ENCODE peak calls at places on chromosomes 3 and 15, in eight cellular contexts. One of them, this sample, is unnamed.

GRCh38 chr3:93910085-93910484 is 63.6 kb downstream of the PROS1 start:
- DNase-seq in lung: no peak
- DNase-seq in naive thymus-derived CD4-positive, alpha-beta T cell: no peak
- DNase-seq in IMR-90: no peak
- DNase-seq in sigmoid colon: no peak
- DNase-seq in adrenal gland: no peak
- DNase-seq in colonic mucosa: no peak
- DNase-seq in brain microvascular endothelial cell: no peak
- DNase-seq in this sample: no peak

GRCh38 chr3:46065294-46065705 is 38.0 kb upstream of the XCR1 start:
- DNase-seq in IMR-90: peak; percentile 8
- DNase-seq in lung: peak; percentile 34
- DNase-seq in naive thymus-derived CD4-positive, alpha-beta T cell: peak; percentile 94
- DNase-seq in brain microvascular endothelial cell: no peak
- DNase-seq in colonic mucosa: peak; percentile 51
- DNase-seq in sigmoid colon: no peak
- DNase-seq in adrenal gland: peak; percentile 58
- DNase-seq in this sample: no peak

GRCh38 chr3:183098538-183099025 is 714 bp downstream of the MCCC1 start:
- DNase-seq in naive thymus-derived CD4-positive, alpha-beta T cell: no peak
- DNase-seq in lung: no peak
- DNase-seq in brain microvascular endothelial cell: no peak
- DNase-seq in IMR-90: no peak
- DNase-seq in sigmoid colon: no peak
- DNase-seq in colonic mucosa: no peak
- DNase-seq in adrenal gland: no peak
- DNase-seq in this sample: no peak

GRCh38 chr3:194690501-194691372 is 5.1 kb downstream of the FAM43A start:
- DNase-seq in brain microvascular endothelial cell: peak; percentile 49
- DNase-seq in lung: no peak
- DNase-seq in colonic mucosa: no peak
- DNase-seq in naive thymus-derived CD4-positive, alpha-beta T cell: no peak
- DNase-seq in sigmoid colon: no peak
- DNase-seq in IMR-90: peak; percentile 59
- DNase-seq in adrenal gland: no peak
- DNase-seq in this sample: peak; percentile 37

GRCh38 chr3:13141991-13142412 is 68.8 kb upstream of the IQSEC1 start:
- DNase-seq in sigmoid colon: peak; percentile 46
- DNase-seq in colonic mucosa: no peak
- DNase-seq in naive thymus-derived CD4-positive, alpha-beta T cell: no peak
- DNase-seq in IMR-90: peak; percentile 28
- DNase-seq in adrenal gland: no peak
- DNase-seq in brain microvascular endothelial cell: peak; percentile 54
- DNase-seq in lung: no peak
- DNase-seq in this sample: peak; percentile 12

GRCh38 chr3:168123211-168124173 is 27.8 kb upstream of the GOLIM4 start:
- DNase-seq in naive thymus-derived CD4-positive, alpha-beta T cell: no peak
- DNase-seq in brain microvascular endothelial cell: no peak
- DNase-seq in sigmoid colon: no peak
- DNase-seq in adrenal gland: no peak
- DNase-seq in IMR-90: peak; percentile 4
- DNase-seq in lung: no peak
- DNase-seq in colonic mucosa: no peak
- DNase-seq in this sample: no peak

GRCh38 chr3:174786825-174787224 is 72.3 kb upstream of the NAALADL2 start:
- DNase-seq in adrenal gland: no peak
- DNase-seq in naive thymus-derived CD4-positive, alpha-beta T cell: no peak
- DNase-seq in colonic mucosa: no peak
- DNase-seq in IMR-90: no peak
- DNase-seq in lung: no peak
- DNase-seq in sigmoid colon: no peak
- DNase-seq in brain microvascular endothelial cell: no peak
- DNase-seq in this sample: no peak

GRCh38 chr3:150145659-150146058 is 175.0 kb upstream of the PFN2 start:
- DNase-seq in naive thymus-derived CD4-positive, alpha-beta T cell: no peak
- DNase-seq in sigmoid colon: peak; percentile 67
- DNase-seq in lung: no peak
- DNase-seq in brain microvascular endothelial cell: peak; percentile 53
- DNase-seq in colonic mucosa: no peak
- DNase-seq in adrenal gland: no peak
- DNase-seq in IMR-90: peak; percentile 64
- DNase-seq in this sample: no peak

GRCh38 chr15:85692873-85693272 is 101.9 kb downstream of the KLHL25 start:
- DNase-seq in brain microvascular endothelial cell: no peak
- DNase-seq in colonic mucosa: no peak
- DNase-seq in adrenal gland: no peak
- DNase-seq in naive thymus-derived CD4-positive, alpha-beta T cell: no peak
- DNase-seq in lung: no peak
- DNase-seq in IMR-90: no peak
- DNase-seq in sigmoid colon: no peak
- DNase-seq in this sample: no peak

GRCh38 chr3:141311170-141311495 is 57.2 kb upstream of the ZBTB38 start:
- DNase-seq in IMR-90: no peak
- DNase-seq in sigmoid colon: no peak
- DNase-seq in naive thymus-derived CD4-positive, alpha-beta T cell: no peak
- DNase-seq in adrenal gland: no peak
- DNase-seq in colonic mucosa: no peak
- DNase-seq in lung: no peak
- DNase-seq in brain microvascular endothelial cell: no peak
- DNase-seq in this sample: no peak

GRCh38 chr3:54040476-54040875 is 81.9 kb upstream of the CACNA2D3 start:
- DNase-seq in naive thymus-derived CD4-positive, alpha-beta T cell: no peak
- DNase-seq in IMR-90: no peak
- DNase-seq in colonic mucosa: no peak
- DNase-seq in sigmoid colon: no peak
- DNase-seq in adrenal gland: no peak
- DNase-seq in brain microvascular endothelial cell: no peak
- DNase-seq in lung: no peak
- DNase-seq in this sample: no peak

GRCh38 chr3:13285007-13285567 is 135.0 kb downstream of the NUP210 start:
- DNase-seq in brain microvascular endothelial cell: no peak
- DNase-seq in adrenal gland: no peak
- DNase-seq in naive thymus-derived CD4-positive, alpha-beta T cell: no peak
- DNase-seq in lung: no peak
- DNase-seq in sigmoid colon: peak; percentile 46
- DNase-seq in colonic mucosa: no peak
- DNase-seq in IMR-90: no peak
- DNase-seq in this sample: no peak

GRCh38 chr3:13480340-13481318 is 523 bp downstream of the HDAC11 start:
- DNase-seq in IMR-90: peak; percentile 10
- DNase-seq in brain microvascular endothelial cell: no peak
- DNase-seq in sigmoid colon: peak; percentile 69
- DNase-seq in lung: no peak
- DNase-seq in naive thymus-derived CD4-positive, alpha-beta T cell: peak; percentile 68
- DNase-seq in adrenal gland: peak; percentile 69
- DNase-seq in colonic mucosa: peak; percentile 47
- DNase-seq in this sample: no peak

GRCh38 chr3:183253961-183254815 is 1.1 kb downstream of the B3GNT5 start:
- DNase-seq in IMR-90: peak; percentile 12
- DNase-seq in brain microvascular endothelial cell: no peak
- DNase-seq in adrenal gland: no peak
- DNase-seq in lung: no peak
- DNase-seq in naive thymus-derived CD4-positive, alpha-beta T cell: no peak
- DNase-seq in sigmoid colon: peak; percentile 65
- DNase-seq in colonic mucosa: peak; percentile 40
- DNase-seq in this sample: peak; percentile 31

DNA sequence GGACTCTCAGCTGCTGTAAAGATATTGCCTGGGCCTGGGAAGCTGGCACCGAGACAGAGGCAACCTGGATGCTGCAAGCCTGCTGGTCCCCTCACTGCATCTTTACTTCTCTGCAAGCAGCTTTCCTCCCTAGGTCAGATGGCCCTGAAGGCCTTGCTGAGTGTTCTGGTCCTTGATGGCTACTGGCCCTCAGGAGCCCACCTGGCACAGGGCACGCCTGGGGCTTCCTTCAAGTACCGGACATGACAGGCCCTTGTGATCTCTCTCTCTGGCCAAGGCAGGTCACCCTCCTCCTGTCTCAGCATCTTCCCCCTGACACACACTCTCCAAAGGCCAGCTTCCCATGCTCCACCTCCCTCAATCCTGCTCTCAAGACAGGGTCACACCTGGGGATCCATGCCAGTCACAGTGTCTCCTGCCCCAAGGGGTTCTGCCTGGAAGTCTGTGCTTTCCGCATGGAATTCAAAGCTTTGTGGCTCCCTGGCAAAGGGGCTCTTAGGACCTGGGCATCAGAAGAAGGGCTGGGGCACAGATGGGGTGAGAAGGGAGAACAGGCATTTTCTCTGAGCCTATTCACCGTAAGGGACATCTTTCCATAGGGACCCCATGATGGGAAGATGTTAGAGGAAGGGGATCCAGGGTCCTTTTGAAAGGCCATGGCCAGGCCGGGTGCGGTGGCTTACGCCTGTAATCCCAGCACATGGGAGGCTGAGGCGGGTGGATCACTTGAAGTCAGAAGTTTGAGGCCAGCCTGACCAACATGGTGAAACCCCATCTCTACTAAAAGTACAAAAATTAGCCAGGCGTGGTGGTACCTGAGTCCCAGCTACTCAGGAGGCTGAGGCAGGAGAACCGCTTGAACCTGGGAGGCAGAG is 4.7 kb upstream of the PAQR5 start:
- DNase-seq in sigmoid colon: no peak
- DNase-seq in naive thymus-derived CD4-positive, alpha-beta T cell: no peak
- DNase-seq in IMR-90: no peak
- DNase-seq in colonic mucosa: no peak
- DNase-seq in adrenal gland: no peak
- DNase-seq in brain microvascular endothelial cell: no peak
- DNase-seq in lung: no peak
- DNase-seq in this sample: no peak
- H3K4me3 ChIP-seq in sigmoid colon: no peak overlapping the region
- H3K4me3 ChIP-seq in naive thymus-derived CD4-positive, alpha-beta T cell: no peak overlapping the region
- H3K4me3 ChIP-seq in IMR-90: no peak overlapping the region
- H3K4me3 ChIP-seq in colonic mucosa: no peak overlapping the region
- H3K4me3 ChIP-seq in adrenal gland: no peak overlapping the region
- H3K4me3 ChIP-seq in brain microvascular endothelial cell: no peak overlapping the region
- H3K4me3 ChIP-seq in lung: no peak overlapping the region
- H3K4me3 ChIP-seq in this sample: no peak overlapping the region

GRCh38 chr3:198096015-198096414 is 136.0 kb downstream of the LMLN start:
- DNase-seq in colonic mucosa: no peak
- DNase-seq in sigmoid colon: no peak
- DNase-seq in IMR-90: no peak
- DNase-seq in brain microvascular endothelial cell: no peak
- DNase-seq in naive thymus-derived CD4-positive, alpha-beta T cell: no peak
- DNase-seq in lung: no peak
- DNase-seq in adrenal gland: no peak
- DNase-seq in this sample: no peak
- H3K36me3 ChIP-seq in colonic mucosa: no peaks in the 10 kb centered on the region
- H3K36me3 ChIP-seq in sigmoid colon: no peaks in the 10 kb centered on the region
- H3K36me3 ChIP-seq in IMR-90: no peaks in the 10 kb centered on the region
- H3K36me3 ChIP-seq in brain microvascular endothelial cell: no peaks in the 10 kb centered on the region
- H3K36me3 ChIP-seq in naive thymus-derived CD4-positive, alpha-beta T cell: no peaks in the 10 kb centered on the region
- H3K36me3 ChIP-seq in lung: no peaks in the 10 kb centered on the region
- H3K36me3 ChIP-seq in adrenal gland: no peaks in the 10 kb centered on the region
- H3K36me3 ChIP-seq in this sample: no peaks in the 10 kb centered on the region

GRCh38 chr15:31485911-31486461 is 159.4 kb downstream of the KLF13 start:
- DNase-seq in adrenal gland: peak; percentile 57
- DNase-seq in colonic mucosa: peak; percentile 16
- DNase-seq in lung: no peak
- DNase-seq in IMR-90: no peak
- DNase-seq in naive thymus-derived CD4-positive, alpha-beta T cell: no peak
- DNase-seq in brain microvascular endothelial cell: no peak
- DNase-seq in sigmoid colon: no peak
- DNase-seq in this sample: no peak

GRCh38 chr15:31484369-31484951 is 157.8 kb downstream of the KLF13 start:
- DNase-seq in IMR-90: no peak
- DNase-seq in adrenal gland: peak; percentile 46
- DNase-seq in lung: no peak
- DNase-seq in sigmoid colon: no peak
- DNase-seq in colonic mucosa: peak; percentile 18
- DNase-seq in brain microvascular endothelial cell: no peak
- DNase-seq in naive thymus-derived CD4-positive, alpha-beta T cell: no peak
- DNase-seq in this sample: no peak

GRCh38 chr15:31486506-31486905 is 159.9 kb downstream of the KLF13 start:
- DNase-seq in sigmoid colon: no peak
- DNase-seq in brain microvascular endothelial cell: no peak
- DNase-seq in adrenal gland: peak; percentile 48
- DNase-seq in colonic mucosa: no peak
- DNase-seq in IMR-90: no peak
- DNase-seq in naive thymus-derived CD4-positive, alpha-beta T cell: no peak
- DNase-seq in lung: no peak
- DNase-seq in this sample: no peak

GRCh38 chr15:31484986-31485385 is 158.4 kb downstream of the KLF13 start:
- DNase-seq in sigmoid colon: no peak
- DNase-seq in adrenal gland: peak; percentile 42
- DNase-seq in lung: no peak
- DNase-seq in naive thymus-derived CD4-positive, alpha-beta T cell: no peak
- DNase-seq in IMR-90: no peak
- DNase-seq in colonic mucosa: peak; percentile 17
- DNase-seq in brain microvascular endothelial cell: no peak
- DNase-seq in this sample: no peak

GRCh38 chr15:31485431-31485830 is 158.8 kb downstream of the KLF13 start:
- DNase-seq in sigmoid colon: no peak
- DNase-seq in lung: no peak
- DNase-seq in adrenal gland: peak; percentile 42
- DNase-seq in brain microvascular endothelial cell: no peak
- DNase-seq in naive thymus-derived CD4-positive, alpha-beta T cell: no peak
- DNase-seq in IMR-90: no peak
- DNase-seq in colonic mucosa: peak; percentile 17
- DNase-seq in this sample: no peak
- H3K27me3 ChIP-seq in sigmoid colon: peaks cover 47% of the 10 kb centered on the region
- H3K27me3 ChIP-seq in lung: no peaks in the 10 kb centered on the region
- H3K27me3 ChIP-seq in adrenal gland: peaks cover 18% of the 10 kb centered on the region
- H3K27me3 ChIP-seq in brain microvascular endothelial cell: peaks cover 14% of the 10 kb centered on the region
- H3K27me3 ChIP-seq in naive thymus-derived CD4-positive, alpha-beta T cell: no peaks in the 10 kb centered on the region
- H3K27me3 ChIP-seq in IMR-90: peaks cover 34% of the 10 kb centered on the region
- H3K27me3 ChIP-seq in colonic mucosa: no peaks in the 10 kb centered on the region
- H3K27me3 ChIP-seq in this sample: no peaks in the 10 kb centered on the region

DNA sequence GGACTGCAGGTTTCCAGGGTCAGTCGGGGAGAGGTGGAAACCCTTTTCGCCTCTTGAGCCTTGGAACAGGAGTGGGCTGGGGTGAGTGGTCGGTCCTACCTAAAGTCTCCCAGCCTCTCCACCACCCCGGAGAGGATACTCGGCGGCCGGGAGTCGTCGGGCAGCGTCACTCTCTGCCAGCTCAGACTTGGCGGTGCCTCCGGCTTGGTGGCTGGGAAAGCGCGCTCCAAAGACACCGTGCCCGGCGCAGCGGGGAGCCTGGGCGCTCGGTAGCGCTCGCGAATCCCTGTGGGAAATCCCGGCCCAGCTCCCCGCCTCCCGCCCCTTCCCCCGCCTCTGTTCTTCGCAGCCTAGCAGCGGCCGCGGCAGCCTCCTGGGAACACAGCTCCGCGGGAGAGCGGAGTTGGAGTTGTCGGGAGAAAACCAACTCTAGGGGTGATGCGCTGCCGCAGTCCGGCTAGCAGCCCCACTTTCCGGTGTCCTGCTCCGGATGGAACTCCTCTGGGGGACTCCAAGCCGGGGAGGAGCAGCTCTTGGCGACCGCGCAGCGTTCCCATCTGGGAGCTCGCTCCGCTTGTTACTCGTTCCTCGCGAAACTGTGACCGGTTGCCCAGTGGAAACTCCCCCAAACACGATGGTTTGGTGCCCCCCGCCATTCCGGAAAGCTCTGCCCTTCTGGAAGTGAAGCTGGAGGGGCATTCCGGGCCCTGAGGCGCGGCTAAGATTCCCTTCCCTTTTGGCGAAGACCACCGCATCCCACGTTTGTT is 1.4 kb downstream of the EPHB1 start:
- DNase-seq in sigmoid colon: peak; percentile 68
- DNase-seq in adrenal gland: peak; percentile 52
- DNase-seq in naive thymus-derived CD4-positive, alpha-beta T cell: no peak
- DNase-seq in colonic mucosa: no peak
- DNase-seq in brain microvascular endothelial cell: no peak
- DNase-seq in lung: peak; percentile 27
- DNase-seq in IMR-90: no peak
- DNase-seq in this sample: peak; percentile 19
- H3K4me3 ChIP-seq in sigmoid colon: peak overlapping the region; percentile 57
- H3K4me3 ChIP-seq in adrenal gland: no peak overlapping the region
- H3K4me3 ChIP-seq in naive thymus-derived CD4-positive, alpha-beta T cell: no peak overlapping the region
- H3K4me3 ChIP-seq in colonic mucosa: peak overlapping the region; percentile 43
- H3K4me3 ChIP-seq in brain microvascular endothelial cell: peak overlapping the region; percentile 60
- H3K4me3 ChIP-seq in lung: no peak overlapping the region
- H3K4me3 ChIP-seq in IMR-90: no peak overlapping the region
- H3K4me3 ChIP-seq in this sample: no peak overlapping the region

GRCh38 chr15:59999558-60000112 is 4.5 kb upstream of the FOXB1 start:
- DNase-seq in brain microvascular endothelial cell: no peak
- DNase-seq in IMR-90: no peak
- DNase-seq in lung: no peak
- DNase-seq in colonic mucosa: no peak
- DNase-seq in sigmoid colon: no peak
- DNase-seq in naive thymus-derived CD4-positive, alpha-beta T cell: no peak
- DNase-seq in adrenal gland: no peak
- DNase-seq in this sample: no peak
- H3K36me3 ChIP-seq in brain microvascular endothelial cell: no peaks in the 10 kb centered on the region
- H3K36me3 ChIP-seq in IMR-90: no peaks in the 10 kb centered on the region
- H3K36me3 ChIP-seq in lung: no peaks in the 10 kb centered on the region
- H3K36me3 ChIP-seq in colonic mucosa: no peaks in the 10 kb centered on the region
- H3K36me3 ChIP-seq in sigmoid colon: no peaks in the 10 kb centered on the region
- H3K36me3 ChIP-seq in naive thymus-derived CD4-positive, alpha-beta T cell: no peaks in the 10 kb centered on the region
- H3K36me3 ChIP-seq in adrenal gland: no peaks in the 10 kb centered on the region
- H3K36me3 ChIP-seq in this sample: no peaks in the 10 kb centered on the region

This sample was measured in MG63.